ENCODE peak calls at places on chromosomes 2 and 18, in seven cellular contexts. One of them, this sample, is unnamed.

GRCh38 chr18:46642561-46642960 is 14.5 kb downstream of the LOXHD1 start:
- DNase-seq in mesenchymal stem cell: no peak
- DNase-seq in IMR-90: no peak
- DNase-seq in mesendoderm: no peak
- DNase-seq in neuronal stem cell: no peak
- DNase-seq in trophoblast cell: no peak
- DNase-seq in H1: no peak
- DNase-seq in this sample: no peak

GRCh38 chr18:60117321-60117720 is 217.5 kb downstream of the PMAIP1 start:
- DNase-seq in mesenchymal stem cell: no peak
- DNase-seq in IMR-90: no peak
- DNase-seq in mesendoderm: peak; percentile 69
- DNase-seq in neuronal stem cell: no peak
- DNase-seq in trophoblast cell: no peak
- DNase-seq in H1: no peak
- DNase-seq in this sample: no peak

GRCh38 chr2:98343371-98343770 is 2.9 kb upstream of the CNGA3 start:
- DNase-seq in mesenchymal stem cell: no peak
- DNase-seq in IMR-90: no peak
- DNase-seq in mesendoderm: peak; percentile 77
- DNase-seq in neuronal stem cell: no peak
- DNase-seq in trophoblast cell: no peak
- DNase-seq in H1: no peak
- DNase-seq in this sample: no peak

GRCh38 chr2:96163768-96164429 is 18.7 kb upstream of the DUSP2 start:
- DNase-seq in mesenchymal stem cell: no peak
- DNase-seq in IMR-90: no peak
- DNase-seq in mesendoderm: no peak
- DNase-seq in neuronal stem cell: no peak
- DNase-seq in trophoblast cell: no peak
- DNase-seq in H1: no peak
- DNase-seq in this sample: no peak

GRCh38 chr2:74488643-74489481 is 6.0 kb downstream of the TTC31 start:
- DNase-seq in mesenchymal stem cell: no peak
- DNase-seq in IMR-90: no peak
- DNase-seq in mesendoderm: no peak
- DNase-seq in neuronal stem cell: no peak
- DNase-seq in trophoblast cell: no peak
- DNase-seq in H1: no peak
- DNase-seq in this sample: no peak

GRCh38 chr18:72727038-72727690 is 140.6 kb downstream of the NETO1 start:
- DNase-seq in mesenchymal stem cell: no peak
- DNase-seq in IMR-90: no peak
- DNase-seq in mesendoderm: no peak
- DNase-seq in neuronal stem cell: no peak
- DNase-seq in trophoblast cell: no peak
- DNase-seq in H1: no peak
- DNase-seq in this sample: no peak

GRCh38 chr18:51569153-51569552 is 371.7 kb upstream of the MEX3C start:
- DNase-seq in mesenchymal stem cell: no peak
- DNase-seq in IMR-90: no peak
- DNase-seq in mesendoderm: no peak
- DNase-seq in neuronal stem cell: no peak
- DNase-seq in trophoblast cell: no peak
- DNase-seq in H1: no peak
- DNase-seq in this sample: no peak

GRCh38 chr2:18479901-18480369 is 80.5 kb downstream of the RDH14 start:
- DNase-seq in mesenchymal stem cell: no peak
- DNase-seq in IMR-90: no peak
- DNase-seq in mesendoderm: no peak
- DNase-seq in neuronal stem cell: no peak
- DNase-seq in trophoblast cell: no peak
- DNase-seq in H1: no peak
- DNase-seq in this sample: no peak

GRCh38 chr2:39733070-39733674 is 45.9 kb downstream of the THUMPD2 start:
- DNase-seq in mesenchymal stem cell: no peak
- DNase-seq in IMR-90: no peak
- DNase-seq in mesendoderm: no peak
- DNase-seq in neuronal stem cell: no peak
- DNase-seq in trophoblast cell: peak; percentile 37
- DNase-seq in H1: no peak
- DNase-seq in this sample: no peak

GRCh38 chr2:146806295-146807005 is 1038.4 kb upstream of the ACVR2A start:
- DNase-seq in mesenchymal stem cell: no peak
- DNase-seq in IMR-90: peak; percentile 4
- DNase-seq in mesendoderm: no peak
- DNase-seq in neuronal stem cell: no peak
- DNase-seq in trophoblast cell: no peak
- DNase-seq in H1: no peak
- DNase-seq in this sample: no peak

GRCh38 chr18:67265464-67266245 is 250.9 kb downstream of the DSEL start:
- DNase-seq in mesenchymal stem cell: peak; percentile 73
- DNase-seq in IMR-90: peak; percentile 79
- DNase-seq in mesendoderm: no peak
- DNase-seq in neuronal stem cell: no peak
- DNase-seq in trophoblast cell: peak; percentile 56
- DNase-seq in H1: no peak
- DNase-seq in this sample: no peak

GRCh38 chr2:43882312-43882711 is 43.5 kb downstream of the ABCG8 start:
- DNase-seq in mesenchymal stem cell: no peak
- DNase-seq in IMR-90: no peak
- DNase-seq in mesendoderm: no peak
- DNase-seq in neuronal stem cell: no peak
- DNase-seq in trophoblast cell: peak; percentile 29
- DNase-seq in H1: no peak
- DNase-seq in this sample: no peak

GRCh38 chr2:174681983-174682577 is 82.2 kb downstream of the CHRNA1 start:
- DNase-seq in mesenchymal stem cell: peak; percentile 60
- DNase-seq in IMR-90: no peak
- DNase-seq in mesendoderm: no peak
- DNase-seq in neuronal stem cell: peak; percentile 21
- DNase-seq in trophoblast cell: peak; percentile 46
- DNase-seq in H1: peak; percentile 66
- DNase-seq in this sample: peak; percentile 46

GRCh38 chr2:189152476-189152875 is 27.1 kb downstream of the COL5A2 start:
- DNase-seq in mesenchymal stem cell: no peak
- DNase-seq in IMR-90: no peak
- DNase-seq in mesendoderm: no peak
- DNase-seq in neuronal stem cell: no peak
- DNase-seq in trophoblast cell: no peak
- DNase-seq in H1: no peak
- DNase-seq in this sample: no peak

GRCh38 chr2:70029814-70030409 is 57.4 kb upstream of the PCBP1 start:
- DNase-seq in mesenchymal stem cell: peak; percentile 94
- DNase-seq in IMR-90: peak; percentile 79
- DNase-seq in mesendoderm: peak; percentile 91
- DNase-seq in neuronal stem cell: peak; percentile 33
- DNase-seq in trophoblast cell: peak; percentile 62
- DNase-seq in H1: peak; percentile 61
- DNase-seq in this sample: peak; percentile 79

GRCh38 chr18:21134895-21135294 is 23.3 kb upstream of the ROCK1 start:
- DNase-seq in mesenchymal stem cell: no peak
- DNase-seq in IMR-90: peak; percentile 7
- DNase-seq in mesendoderm: no peak
- DNase-seq in neuronal stem cell: no peak
- DNase-seq in trophoblast cell: no peak
- DNase-seq in H1: no peak
- DNase-seq in this sample: no peak

GRCh38 chr2:210315015-210315807 is at the start of gene MYL1:
- DNase-seq in mesenchymal stem cell: no peak
- DNase-seq in IMR-90: no peak
- DNase-seq in mesendoderm: no peak
- DNase-seq in neuronal stem cell: no peak
- DNase-seq in trophoblast cell: no peak
- DNase-seq in H1: no peak
- DNase-seq in this sample: no peak

GRCh38 chr2:109016376-109016775 is 27.4 kb upstream of the EDAR start:
- DNase-seq in mesenchymal stem cell: no peak
- DNase-seq in IMR-90: no peak
- DNase-seq in mesendoderm: peak; percentile 20
- DNase-seq in neuronal stem cell: no peak
- DNase-seq in trophoblast cell: no peak
- DNase-seq in H1: no peak
- DNase-seq in this sample: no peak

GRCh38 chr2:109020217-109020637 is 31.2 kb upstream of the EDAR start:
- DNase-seq in mesenchymal stem cell: peak; percentile 34
- DNase-seq in IMR-90: peak; percentile 7
- DNase-seq in mesendoderm: peak; percentile 55
- DNase-seq in neuronal stem cell: peak; percentile 58
- DNase-seq in trophoblast cell: no peak
- DNase-seq in H1: no peak
- DNase-seq in this sample: no peak

GRCh38 chr2:109017017-109017416 is 28.0 kb upstream of the EDAR start:
- DNase-seq in mesenchymal stem cell: no peak
- DNase-seq in IMR-90: no peak
- DNase-seq in mesendoderm: no peak
- DNase-seq in neuronal stem cell: no peak
- DNase-seq in trophoblast cell: peak; percentile 20
- DNase-seq in H1: no peak
- DNase-seq in this sample: no peak

GRCh38 chr2:109021895-109022300 is 32.9 kb upstream of the EDAR start:
- DNase-seq in mesenchymal stem cell: no peak
- DNase-seq in IMR-90: no peak
- DNase-seq in mesendoderm: no peak
- DNase-seq in neuronal stem cell: no peak
- DNase-seq in trophoblast cell: peak; percentile 82
- DNase-seq in H1: no peak
- DNase-seq in this sample: no peak

GRCh38 chr2:109018452-109018851 is 29.4 kb upstream of the EDAR start:
- DNase-seq in mesenchymal stem cell: no peak
- DNase-seq in IMR-90: no peak
- DNase-seq in mesendoderm: no peak
- DNase-seq in neuronal stem cell: no peak
- DNase-seq in trophoblast cell: no peak
- DNase-seq in H1: no peak
- DNase-seq in this sample: no peak
- H4K8ac ChIP-seq in mesenchymal stem cell: no peak overlapping the region
- H4K8ac ChIP-seq in IMR-90: no peak overlapping the region
- H4K8ac ChIP-seq in mesendoderm: no peak overlapping the region
- H4K8ac ChIP-seq in neuronal stem cell: no peak overlapping the region
- H4K8ac ChIP-seq in trophoblast cell: no peak overlapping the region
- H4K8ac ChIP-seq in H1: no peak overlapping the region
- H4K8ac ChIP-seq in this sample: no peak overlapping the region

GRCh38 chr2:41920812-41921211 is 127.0 kb upstream of the PKDCC start:
- DNase-seq in mesenchymal stem cell: no peak
- DNase-seq in IMR-90: no peak
- DNase-seq in mesendoderm: no peak
- DNase-seq in neuronal stem cell: no peak
- DNase-seq in trophoblast cell: peak; percentile 64
- DNase-seq in H1: no peak
- DNase-seq in this sample: no peak
- H4K8ac ChIP-seq in mesenchymal stem cell: no peak overlapping the region
- H4K8ac ChIP-seq in IMR-90: no peak overlapping the region
- H4K8ac ChIP-seq in mesendoderm: no peak overlapping the region
- H4K8ac ChIP-seq in neuronal stem cell: no peak overlapping the region
- H4K8ac ChIP-seq in trophoblast cell: no peak overlapping the region
- H4K8ac ChIP-seq in H1: no peak overlapping the region
- H4K8ac ChIP-seq in this sample: no peak overlapping the region

GRCh38 chr2:102660070-102660469 is 40.7 kb downstream of the SLC9A2 start:
- DNase-seq in mesenchymal stem cell: no peak
- DNase-seq in IMR-90: no peak
- DNase-seq in mesendoderm: no peak
- DNase-seq in neuronal stem cell: no peak
- DNase-seq in trophoblast cell: no peak
- DNase-seq in H1: no peak
- DNase-seq in this sample: no peak
- H4K8ac ChIP-seq in mesenchymal stem cell: no peak overlapping the region
- H4K8ac ChIP-seq in IMR-90: no peak overlapping the region
- H4K8ac ChIP-seq in mesendoderm: no peak overlapping the region
- H4K8ac ChIP-seq in neuronal stem cell: no peak overlapping the region
- H4K8ac ChIP-seq in trophoblast cell: no peak overlapping the region
- H4K8ac ChIP-seq in H1: no peak overlapping the region
- H4K8ac ChIP-seq in this sample: no peak overlapping the region

GRCh38 chr2:15603948-15604347 is 12.3 kb downstream of the DDX1 start:
- DNase-seq in mesenchymal stem cell: no peak
- DNase-seq in IMR-90: no peak
- DNase-seq in mesendoderm: no peak
- DNase-seq in neuronal stem cell: no peak
- DNase-seq in trophoblast cell: no peak
- DNase-seq in H1: no peak
- DNase-seq in this sample: no peak

GRCh38 chr2:15603044-15603765 is 11.5 kb downstream of the DDX1 start:
- DNase-seq in mesenchymal stem cell: no peak
- DNase-seq in IMR-90: no peak
- DNase-seq in mesendoderm: no peak
- DNase-seq in neuronal stem cell: no peak
- DNase-seq in trophoblast cell: no peak
- DNase-seq in H1: no peak
- DNase-seq in this sample: no peak

GRCh38 chr2:15599994-15600393 is 8.3 kb downstream of the DDX1 start:
- DNase-seq in mesenchymal stem cell: no peak
- DNase-seq in IMR-90: no peak
- DNase-seq in mesendoderm: no peak
- DNase-seq in neuronal stem cell: no peak
- DNase-seq in trophoblast cell: no peak
- DNase-seq in H1: no peak
- DNase-seq in this sample: no peak

GRCh38 chr2:15602393-15602792 is 10.7 kb downstream of the DDX1 start:
- DNase-seq in mesenchymal stem cell: no peak
- DNase-seq in IMR-90: no peak
- DNase-seq in mesendoderm: no peak
- DNase-seq in neuronal stem cell: no peak
- DNase-seq in trophoblast cell: no peak
- DNase-seq in H1: no peak
- DNase-seq in this sample: no peak

GRCh38 chr2:15601681-15602080 is 10.0 kb downstream of the DDX1 start:
- DNase-seq in mesenchymal stem cell: no peak
- DNase-seq in IMR-90: no peak
- DNase-seq in mesendoderm: no peak
- DNase-seq in neuronal stem cell: no peak
- DNase-seq in trophoblast cell: no peak
- DNase-seq in H1: no peak
- DNase-seq in this sample: no peak
- H4K8ac ChIP-seq in mesenchymal stem cell: no peak overlapping the region
- H4K8ac ChIP-seq in IMR-90: no peak overlapping the region
- H4K8ac ChIP-seq in mesendoderm: no peak overlapping the region
- H4K8ac ChIP-seq in neuronal stem cell: no peak overlapping the region
- H4K8ac ChIP-seq in trophoblast cell: no peak overlapping the region
- H4K8ac ChIP-seq in H1: no peak overlapping the region
- H4K8ac ChIP-seq in this sample: no peak overlapping the region

This sample was measured in H9.